ENCODE peak calls at places on chromosomes 11 and 22, in eight cellular contexts. T is neural progenitor cell, S is hepatocyte, X is MM.1S, R is OCI-LY7, U is HCT116, W is GM23248, L is GM23338. N is an unnamed sample.

GRCh38 chr11:86460461-86461404 is 86.0 kb downstream of the CCDC81 start:
- DNase-seq in T (peak), S (no peak), X (no peak), R (no peak), U (no peak), W (peak), L (no peak), N (peak)

GRCh38 chr11:135023499-135023898 is 611.5 kb upstream of the B3GAT1 start:
- DNase-seq in T (no peak), S (no peak), X (no peak), R (no peak), U (no peak), W (no peak), L (no peak), N (no peak)

GRCh38 chr11:11010624-11011127 is 152.8 kb upstream of the ZBED5 start:
- DNase-seq in T (peak), S (peak), X (no peak), R (no peak), U (peak), W (peak), L (peak), N (peak)

GRCh38 chr22:26131755-26132154 is 37.5 kb upstream of the SEZ6L start:
- DNase-seq in T (no peak), S (no peak), X (no peak), R (no peak), U (no peak), W (no peak), L (no peak), N (no peak)

GRCh38 chr11:128530119-128531091 is 57.0 kb downstream of the ETS1 start:
- DNase-seq in T (no peak), S (no peak), X (no peak), R (no peak), U (no peak), W (peak), L (no peak), N (peak)

GRCh38 chr11:119763071-119763715 is 34.2 kb upstream of the NECTIN1 start:
- DNase-seq in T (no peak), S (no peak), X (no peak), R (no peak), U (no peak), W (no peak), L (no peak), N (no peak)

GRCh38 chr11:67631427-67631826 is 1.7 kb upstream of the NUDT8 start:
- DNase-seq in T (no peak), S (no peak), X (no peak), R (no peak), U (no peak), W (no peak), L (no peak), N (no peak)

GRCh38 chr11:2931771-2932738 is 2.8 kb upstream of the PHLDA2 start:
- DNase-seq in T (no peak), S (no peak), X (no peak), R (no peak), U (no peak), W (no peak), L (no peak), N (no peak)

GRCh38 chr11:47593934-47594855 is at the start of gene C1QTNF4:
- DNase-seq in T (peak), S (no peak), X (no peak), R (no peak), U (no peak), W (no peak), L (peak), N (no peak)

GRCh38 chr11:93718057-93718563 is 23.2 kb downstream of the TAF1D start:
- DNase-seq in T (no peak), S (no peak), X (no peak), R (peak), U (no peak), W (no peak), L (no peak), N (no peak)

GRCh38 chr11:6864436-6864835 is 1.6 kb downstream of the OR10A2 start:
- DNase-seq in T (no peak), S (no peak), X (no peak), R (no peak), U (no peak), W (peak), L (no peak), N (peak)

GRCh38 chr22:30205281-30206115 is 41.1 kb downstream of the LIF start:
- DNase-seq in T (no peak), S (peak), X (no peak), R (no peak), U (no peak), W (peak), L (no peak), N (peak)

GRCh38 chr11:130213143-130213978 is 53.8 kb downstream of the ST14 start:
- DNase-seq in T (peak), S (peak), X (peak), R (peak), U (peak), W (peak), L (peak), N (peak)

GRCh38 chr11:124920870-124921609 is 2.0 kb downstream of the HEPN1 start:
- DNase-seq in T (peak), S (peak), X (no peak), R (no peak), U (no peak), W (peak), L (peak), N (no peak)

GRCh38 chr11:128848815-128849455 is 18.2 kb downstream of the KCNJ1 start:
- DNase-seq in T (peak), S (peak), X (peak), R (peak), U (peak), W (peak), L (peak), N (peak)

GRCh38 chr22:46966846-46967245 is 204.4 kb downstream of the TBC1D22A start:
- DNase-seq in T (no peak), S (no peak), X (no peak), R (no peak), U (no peak), W (no peak), L (no peak), N (no peak)

GRCh38 chr11:1472180-1473005 is 14.2 kb downstream of the MOB2 start:
- DNase-seq in T (no peak), S (no peak), X (no peak), R (no peak), U (no peak), W (no peak), L (no peak), N (no peak)

GRCh38 chr22:44351685-44352377 is 39.1 kb upstream of the SHISAL1 start:
- DNase-seq in T (peak), S (peak), X (no peak), R (no peak), U (no peak), W (peak), L (peak), N (peak)

GRCh38 chr11:66864172-66864901 is 7.5 kb downstream of the LRFN4 start:
- DNase-seq in T (no peak), S (no peak), X (peak), R (peak), U (no peak), W (no peak), L (no peak), N (no peak)

GRCh38 chr11:61336171-61336935 is 3.3 kb downstream of the TKFC start:
- DNase-seq in T (peak), S (peak), X (peak), R (peak), U (peak), W (peak), L (peak), N (peak)

GRCh38 chr11:74325649-74326645 is 14.5 kb upstream of the P4HA3 start:
- DNase-seq in T (no peak), S (peak), X (no peak), R (no peak), U (no peak), W (peak), L (no peak), N (no peak)

GRCh38 chr22:50000587-50001387 is 11.8 kb downstream of the IL17REL start:
- DNase-seq in T (no peak), S (no peak), X (no peak), R (no peak), U (no peak), W (no peak), L (no peak), N (no peak)

GRCh38 chr11:81874627-81875026 is 859.0 kb downstream of the FAM181B start:
- DNase-seq in T (peak), S (no peak), X (peak), R (peak), U (no peak), W (no peak), L (peak), N (no peak)

GRCh38 chr11:34749666-34750659 is 129.1 kb downstream of the EHF start:
- DNase-seq in T (no peak), S (peak), X (no peak), R (no peak), U (no peak), W (peak), L (no peak), N (peak)

GRCh38 chr22:28884754-28885375 is 1.5 kb downstream of the ZNRF3 start:
- DNase-seq in T (peak), S (no peak), X (no peak), R (no peak), U (no peak), W (no peak), L (peak), N (peak)

GRCh38 chr22:41564563-41564962 is 3.8 kb downstream of the CSDC2 start:
- DNase-seq in T (no peak), S (no peak), X (no peak), R (no peak), U (no peak), W (no peak), L (no peak), N (peak)

GRCh38 chr22:31295831-31296230 is 3.5 kb upstream of the PIK3IP1 start:
- DNase-seq in T (no peak), S (no peak), X (no peak), R (no peak), U (no peak), W (peak), L (no peak), N (no peak)

DNA sequence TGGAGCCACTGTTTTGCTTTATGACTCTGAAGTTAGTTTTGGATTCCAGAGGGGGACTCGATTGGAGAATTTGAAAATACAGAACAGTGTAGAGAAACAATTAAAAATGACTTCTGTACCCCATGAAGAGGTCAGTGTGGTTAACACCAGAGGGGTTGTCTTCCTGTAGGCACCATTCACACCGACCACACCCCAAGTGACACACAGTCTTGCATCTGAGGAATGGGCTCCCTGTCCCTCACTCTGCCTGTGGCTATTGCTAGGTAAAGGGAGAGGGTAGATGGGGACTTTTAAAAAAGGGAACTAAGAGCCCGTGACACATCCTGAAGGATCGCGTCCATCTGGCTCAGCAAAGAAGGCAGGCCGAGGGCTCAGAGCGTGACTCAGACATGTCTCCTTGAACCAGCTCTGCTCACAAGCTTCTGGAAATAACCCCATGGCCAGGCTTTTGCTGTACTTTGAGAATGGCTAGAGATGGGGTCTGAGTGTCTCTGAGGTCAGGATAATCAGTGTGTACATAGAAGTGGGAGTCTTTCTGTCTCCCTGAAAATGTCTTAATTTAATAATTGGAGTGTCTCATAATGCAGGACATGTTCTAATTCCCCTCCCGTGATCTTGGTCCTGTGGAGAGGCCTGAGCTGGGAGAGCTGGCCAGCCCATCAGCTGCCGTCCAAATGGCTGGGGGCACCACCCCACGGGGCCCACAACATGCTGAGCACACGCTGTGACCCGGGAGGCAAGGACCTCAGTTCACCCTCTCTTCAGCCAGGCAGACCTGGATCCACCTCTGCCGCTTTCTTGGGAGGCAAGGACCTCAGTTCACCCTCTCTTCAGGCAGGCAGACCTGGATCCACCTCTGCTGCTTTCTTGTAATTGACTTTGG is 39.3 kb downstream of the SGSM1 start:
- DNase-seq in T (no peak), S (no peak), X (no peak), R (no peak), U (no peak), W (peak), L (no peak), N (peak)
- TF ChIP-seq EZH2phosphoT487 in T (no peak), S (no peak), X (no peak), R (no peak), U (no peak), W (no peak), L (no peak), N (no peak)

GRCh38 chr11:8015753-8016239 is 28.7 kb downstream of the EIF3F start:
- DNase-seq in T (no peak), S (no peak), X (no peak), R (no peak), U (no peak), W (peak), L (no peak), N (no peak)
- TF ChIP-seq EZH2phosphoT487 in T (no peak), S (no peak), X (no peak), R (no peak), U (no peak), W (no peak), L (no peak), N (no peak)

GRCh38 chr22:34851918-34852662 is 213.9 kb upstream of the ISX start:
- DNase-seq in T (peak), S (no peak), X (no peak), R (no peak), U (no peak), W (no peak), L (peak), N (no peak)

GRCh38 chr22:34847072-34847471 is 218.9 kb upstream of the ISX start:
- DNase-seq in T (no peak), S (no peak), X (peak), R (no peak), U (no peak), W (no peak), L (no peak), N (no peak)

GRCh38 chr22:34855471-34855870 is 210.5 kb upstream of the ISX start:
- DNase-seq in T (no peak), S (no peak), X (no peak), R (no peak), U (no peak), W (no peak), L (no peak), N (no peak)

GRCh38 chr22:34845391-34845790 is 220.6 kb upstream of the ISX start:
- DNase-seq in T (no peak), S (no peak), X (no peak), R (no peak), U (no peak), W (no peak), L (no peak), N (no peak)

GRCh38 chr22:34850010-34850409 is 215.9 kb upstream of the ISX start:
- DNase-seq in T (no peak), S (no peak), X (no peak), R (no peak), U (no peak), W (no peak), L (no peak), N (no peak)
- TF ChIP-seq EZH2phosphoT487 in T (no peak), S (no peak), X (no peak), R (no peak), U (no peak), W (no peak), L (no peak), N (no peak)

DNA sequence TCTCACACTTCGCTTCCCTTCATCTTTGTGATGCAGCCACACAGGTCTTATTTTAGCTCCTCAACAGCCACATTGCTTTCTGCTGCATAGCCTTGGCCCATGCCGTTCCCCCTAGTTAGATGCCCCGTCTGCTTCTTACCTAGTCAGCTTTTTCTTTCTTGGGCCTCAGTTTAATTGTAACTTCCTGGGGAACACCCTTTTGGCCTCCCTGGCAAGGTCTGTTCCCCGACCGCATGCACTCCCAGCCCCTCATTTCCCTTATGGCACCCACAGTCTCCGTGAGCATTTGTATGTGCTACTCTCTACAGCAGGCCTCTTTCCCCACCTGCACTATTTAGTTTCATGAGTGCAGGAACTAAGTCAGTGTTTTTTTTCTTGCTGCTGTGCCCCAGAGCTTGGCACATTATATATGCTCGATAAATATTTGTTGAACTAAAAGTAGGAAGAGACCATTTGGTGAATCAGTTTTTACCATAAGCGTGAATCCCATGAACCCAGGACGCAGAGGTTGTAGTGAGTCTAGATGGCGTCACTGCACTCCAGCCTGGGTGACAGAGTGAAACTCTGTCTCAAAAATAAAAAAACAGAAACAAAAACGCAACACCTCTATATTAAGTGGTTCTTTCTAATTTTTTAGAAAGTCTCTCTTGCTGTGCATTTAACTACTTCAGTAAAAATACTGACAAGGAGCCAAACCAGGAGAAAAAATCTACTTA is 38.5 kb downstream of the TNRC6B start:
- DNase-seq in T (no peak), S (no peak), X (peak), R (peak), U (no peak), W (no peak), L (no peak), N (no peak)
- TF ChIP-seq EZH2phosphoT487 in T (no peak), S (no peak), X (no peak), R (no peak), U (no peak), W (no peak), L (no peak), N (no peak)

DNA sequence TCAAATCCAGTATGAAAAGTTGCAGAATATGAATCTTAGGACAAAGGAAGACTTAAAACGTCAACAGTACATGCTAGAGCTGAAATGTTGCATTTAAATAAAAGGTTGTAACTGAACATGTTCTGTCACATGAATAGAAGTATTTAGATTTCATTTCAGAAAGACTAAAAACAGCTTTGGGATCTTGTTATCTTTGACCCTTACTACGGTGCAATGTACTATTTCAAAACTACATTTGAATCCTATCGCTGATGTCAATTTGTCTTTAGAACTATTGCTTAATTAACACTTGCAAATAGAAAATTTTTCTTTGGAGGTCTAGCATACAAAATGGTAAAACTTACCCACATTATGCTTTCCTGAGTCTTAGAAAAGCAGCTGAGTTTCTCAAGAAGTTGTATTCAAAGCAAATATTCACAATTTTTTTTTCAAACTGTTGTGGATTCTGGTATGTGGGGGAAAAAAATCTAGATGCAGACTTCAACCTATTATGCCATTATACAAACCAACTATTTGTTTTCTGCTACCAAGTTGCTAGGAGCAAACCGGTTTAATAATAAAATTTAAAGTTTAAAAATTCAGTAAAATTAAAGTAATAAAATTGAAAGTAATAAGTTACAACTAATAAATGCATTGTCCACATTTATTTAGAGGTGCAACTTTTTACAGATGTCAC is 25.4 kb downstream of the CSTF3 start:
- DNase-seq in T (no peak), S (no peak), X (no peak), R (no peak), U (no peak), W (no peak), L (no peak), N (no peak)
- TF ChIP-seq EZH2phosphoT487 in T (no peak), S (no peak), X (no peak), R (no peak), U (no peak), W (no peak), L (no peak), N (no peak)